ENCODE peak calls at places on chromosomes 2 and 18, in eight cellular contexts. S is fibroblast of lung; E is OCI-M1; H is HFFc6; O is naive thymus-derived CD4-positive, alpha-beta T cell; Q is lower lobe of right lung; I is activated CD4-positive, alpha-beta T cell treated with anti-CD3 and anti-CD28 coated beads, Interleukin-2, amount 50 U/mL, for 48 hours; X is CD8-positive, alpha-beta memory T cell. F is an unnamed sample.
A peak's percentile ranks its signal among the peaks of the same experiment; 100 is the strongest.

GRCh38 chr2:132984731-132985130 is 314.7 kb upstream of the LYPD1 start:
- DNase-seq in S (no peak), X (no peak), E (no peak), O (no peak), I (no peak), H (no peak), Q (no peak), F (no peak)

GRCh38 chr18:48773821-48774220 is 176.9 kb downstream of the SMAD7 start:
- DNase-seq in O (no peak), I (no peak), E (no peak), X (no peak), H (no peak), S (no peak), Q (no peak), F (no peak)

GRCh38 chr2:14634885-14635871 is 2.7 kb downstream of the LRATD1 start:
- DNase-seq in I (peak; percentile 2), H (peak; percentile 1), Q (peak; percentile 77), O (no peak), S (peak; percentile 72), X (peak; percentile 35), E (peak; percentile 89), F (peak; percentile 89)

GRCh38 chr2:26139269-26140183 is 33.4 kb upstream of the GAREM2 start:
- DNase-seq in I (no peak), X (no peak), E (peak; percentile 22), Q (no peak), O (no peak), H (no peak), S (no peak), F (no peak)

GRCh38 chr2:210963386-210963785 is 407.0 kb downstream of the CPS1 start:
- DNase-seq in O (no peak), S (no peak), E (no peak), H (no peak), Q (no peak), X (no peak), I (no peak), F (no peak)

GRCh38 chr2:127439343-127439742 is 21.1 kb downstream of the PROC start:
- DNase-seq in X (no peak), I (no peak), H (no peak), S (no peak), E (no peak), Q (no peak), O (no peak), F (no peak)

GRCh38 chr2:56709181-56709580 is 525.4 kb downstream of the CCDC85A start:
- DNase-seq in X (no peak), O (no peak), S (peak; percentile 60), H (no peak), I (no peak), E (no peak), Q (no peak), F (no peak)

GRCh38 chr2:166994588-166995336 is 106.5 kb downstream of the XIRP2 start:
- DNase-seq in H (no peak), I (no peak), S (no peak), X (no peak), O (no peak), E (no peak), Q (no peak), F (no peak)

GRCh38 chr2:156333951-156334495 is 1.5 kb upstream of the NR4A2 start:
- DNase-seq in I (peak; percentile 72), Q (peak; percentile 77), E (peak; percentile 95), H (peak; percentile 49), O (no peak), S (peak; percentile 61), X (peak; percentile 89), F (peak; percentile 89)

GRCh38 chr2:23507267-23508065 is 122.5 kb downstream of the KLHL29 start:
- DNase-seq in E (no peak), X (no peak), O (no peak), H (no peak), I (no peak), Q (peak; percentile 30), S (no peak), F (no peak)

GRCh38 chr18:21406111-21406510 is 164.1 kb downstream of the GREB1L start:
- DNase-seq in O (no peak), Q (no peak), H (no peak), I (no peak), E (no peak), X (no peak), S (peak; percentile 47), F (no peak)

GRCh38 chr18:54580202-54580729 is 10.8 kb upstream of the DYNAP start:
- DNase-seq in S (no peak), X (no peak), H (no peak), I (no peak), Q (no peak), E (no peak), O (no peak), F (no peak)

GRCh38 chr2:28544915-28545589 is 49.2 kb downstream of the PLB1 start:
- DNase-seq in E (no peak), I (peak; percentile 43), O (no peak), X (no peak), S (peak; percentile 12), H (no peak), Q (no peak), F (no peak)

GRCh38 chr18:9659499-9660387 is 45.4 kb upstream of the PPP4R1 start:
- DNase-seq in S (no peak), E (no peak), O (no peak), X (no peak), H (no peak), Q (no peak), I (no peak), F (no peak)

GRCh38 chr2:26846881-26847662 is 860 bp upstream of the DPYSL5 start:
- DNase-seq in O (no peak), Q (no peak), S (no peak), I (no peak), X (no peak), E (no peak), H (no peak), F (no peak)

GRCh38 chr2:760001-760400 is 82.8 kb upstream of the TMEM18 start:
- DNase-seq in E (no peak), S (no peak), X (no peak), Q (no peak), I (no peak), H (no peak), O (no peak), F (no peak)

GRCh38 chr2:209840434-209840833 is 68.8 kb downstream of the UNC80 start:
- DNase-seq in X (no peak), I (no peak), E (no peak), H (no peak), O (no peak), S (no peak), Q (no peak), F (no peak)